ENCODE peak calls at places on chromosomes 2 and 18, in four cellular contexts. E is OCI-LY7, A is DMS153, M is astrocyte. Z is an unnamed sample.

GRCh38 chr2:28993211-28993960 is 12.3 kb downstream of the TOGARAM2 start:
- DNase-seq in E (no peak), A (no peak), M (no peak), Z (no peak)

GRCh38 chr2:239543696-239544095 is 142.9 kb upstream of the HDAC4 start:
- DNase-seq in E (no peak), M (no peak), A (no peak), Z (no peak)

GRCh38 chr2:47016172-47016913 is 100.7 kb upstream of the MCFD2 start:
- DNase-seq in E (no peak), A (no peak), M (peak), Z (no peak)

GRCh38 chr2:172298009-172298408 is 129.4 kb upstream of the ITGA6 start:
- DNase-seq in M (no peak), A (no peak), E (no peak), Z (no peak)

GRCh38 chr2:239661334-239662312 is 260.8 kb upstream of the HDAC4 start:
- DNase-seq in M (no peak), A (no peak), E (no peak), Z (no peak)

GRCh38 chr2:222891890-222892289 is 31.1 kb downstream of the ACSL3 start:
- DNase-seq in A (no peak), M (peak), E (no peak), Z (no peak)

GRCh38 chr2:19250906-19251305 is 107.5 kb downstream of the OSR1 start:
- DNase-seq in A (no peak), M (peak), E (no peak), Z (no peak)

GRCh38 chr2:11370377-11371098 is 26.1 kb upstream of the ROCK2 start:
- DNase-seq in E (no peak), A (peak), M (no peak), Z (peak)

GRCh38 chr2:69997296-69998184 is 36.1 kb upstream of the ASPRV1 start:
- DNase-seq in A (no peak), M (peak), E (no peak), Z (no peak)

GRCh38 chr2:149561309-149561926 is 26.2 kb downstream of the MMADHC start:
- DNase-seq in M (no peak), E (peak), A (peak), Z (no peak)

GRCh38 chr18:48803951-48804855 is 146.6 kb downstream of the SMAD7 start:
- DNase-seq in A (no peak), M (no peak), E (no peak), Z (no peak)

GRCh38 chr2:43480874-43481273 is 115.0 kb downstream of the THADA start:
- DNase-seq in M (peak), A (no peak), E (no peak), Z (no peak)